ENCODE peak calls at places on chromosomes 13 and 19, in five cellular contexts. One of them, this sample, is unnamed.

GRCh38 chr13:75178436-75178835 is 303.5 kb downstream of the TBC1D4 start:
- DNase-seq in stomach: no peak
- DNase-seq in ovary: no peak
- DNase-seq in suprapubic skin: no peak
- DNase-seq in A549: no peak
- DNase-seq in this sample: no peak

GRCh38 chr19:8517551-8518442 is 3.8 kb upstream of the ZNF414 start:
- DNase-seq in ovary: no peak
- DNase-seq in suprapubic skin: no peak
- DNase-seq in A549: no peak
- DNase-seq in stomach: no peak
- DNase-seq in this sample: peak

GRCh38 chr13:99516153-99516929 is 15.1 kb downstream of the TM9SF2 start:
- DNase-seq in A549: no peak
- DNase-seq in ovary: no peak
- DNase-seq in stomach: no peak
- DNase-seq in suprapubic skin: no peak
- DNase-seq in this sample: no peak

GRCh38 chr13:93388701-93389100 is 162.1 kb downstream of the GPC6 start:
- DNase-seq in stomach: no peak
- DNase-seq in A549: peak
- DNase-seq in ovary: no peak
- DNase-seq in suprapubic skin: no peak
- DNase-seq in this sample: no peak

GRCh38 chr13:46961719-46962118 is 64.9 kb upstream of the HTR2A start:
- DNase-seq in suprapubic skin: no peak
- DNase-seq in ovary: no peak
- DNase-seq in stomach: no peak
- DNase-seq in A549: no peak
- DNase-seq in this sample: no peak

GRCh38 chr19:33795370-33796163 is 1.1 kb upstream of the KCTD15 start:
- DNase-seq in ovary: peak
- DNase-seq in A549: peak
- DNase-seq in stomach: peak
- DNase-seq in suprapubic skin: no peak
- DNase-seq in this sample: peak

GRCh38 chr19:6236310-6237291 is 43.2 kb downstream of the MLLT1 start:
- DNase-seq in ovary: peak
- DNase-seq in A549: no peak
- DNase-seq in stomach: peak
- DNase-seq in suprapubic skin: no peak
- DNase-seq in this sample: no peak

GRCh38 chr19:28130066-28130511 is 1082.9 kb downstream of the UQCRFS1 start:
- DNase-seq in ovary: no peak
- DNase-seq in stomach: no peak
- DNase-seq in A549: no peak
- DNase-seq in suprapubic skin: no peak
- DNase-seq in this sample: no peak

GRCh38 chr13:97274782-97275252 is 52.7 kb downstream of the MBNL2 start:
- DNase-seq in suprapubic skin: no peak
- DNase-seq in ovary: no peak
- DNase-seq in stomach: no peak
- DNase-seq in A549: peak
- DNase-seq in this sample: no peak

GRCh38 chr19:3365447-3366103 is 808 bp upstream of the NFIC start:
- DNase-seq in ovary: peak
- DNase-seq in suprapubic skin: no peak
- DNase-seq in stomach: peak
- DNase-seq in A549: peak
- DNase-seq in this sample: peak

GRCh38 chr13:59946924-59947323 is 216.8 kb downstream of the DIAPH3 start:
- DNase-seq in suprapubic skin: no peak
- DNase-seq in A549: no peak
- DNase-seq in stomach: no peak
- DNase-seq in ovary: no peak
- DNase-seq in this sample: no peak

GRCh38 chr13:32499538-32500210 is 38.9 kb downstream of the N4BP2L2 start:
- DNase-seq in suprapubic skin: no peak
- DNase-seq in stomach: no peak
- DNase-seq in ovary: no peak
- DNase-seq in A549: no peak
- DNase-seq in this sample: no peak

GRCh38 chr13:91946498-91947070 is 548.2 kb downstream of the GPC5 start:
- DNase-seq in stomach: no peak
- DNase-seq in A549: peak
- DNase-seq in suprapubic skin: no peak
- DNase-seq in ovary: no peak
- DNase-seq in this sample: no peak

GRCh38 chr13:48304132-48304876 is 753 bp downstream of the RB1 start:
- DNase-seq in ovary: peak
- DNase-seq in A549: peak
- DNase-seq in stomach: peak
- DNase-seq in suprapubic skin: no peak
- DNase-seq in this sample: no peak

GRCh38 chr13:48302920-48303330 is 626 bp upstream of the RB1 start:
- DNase-seq in A549: no peak
- DNase-seq in suprapubic skin: no peak
- DNase-seq in ovary: no peak
- DNase-seq in stomach: no peak
- DNase-seq in this sample: no peak

GRCh38 chr13:48299591-48299990 is 4.0 kb upstream of the RB1 start:
- DNase-seq in stomach: no peak
- DNase-seq in suprapubic skin: no peak
- DNase-seq in ovary: no peak
- DNase-seq in A549: no peak
- DNase-seq in this sample: no peak

GRCh38 chr13:48303331-48304131 is at the start of gene RB1:
- DNase-seq in A549: peak
- DNase-seq in ovary: peak
- DNase-seq in suprapubic skin: peak
- DNase-seq in stomach: peak
- DNase-seq in this sample: peak
- TF ChIP-seq EP300 in A549: no peak
- TF ChIP-seq EP300 in ovary: peak
- TF ChIP-seq EP300 in suprapubic skin: no peak
- TF ChIP-seq EP300 in stomach: no peak
- TF ChIP-seq EP300 in this sample: peak

DNA sequence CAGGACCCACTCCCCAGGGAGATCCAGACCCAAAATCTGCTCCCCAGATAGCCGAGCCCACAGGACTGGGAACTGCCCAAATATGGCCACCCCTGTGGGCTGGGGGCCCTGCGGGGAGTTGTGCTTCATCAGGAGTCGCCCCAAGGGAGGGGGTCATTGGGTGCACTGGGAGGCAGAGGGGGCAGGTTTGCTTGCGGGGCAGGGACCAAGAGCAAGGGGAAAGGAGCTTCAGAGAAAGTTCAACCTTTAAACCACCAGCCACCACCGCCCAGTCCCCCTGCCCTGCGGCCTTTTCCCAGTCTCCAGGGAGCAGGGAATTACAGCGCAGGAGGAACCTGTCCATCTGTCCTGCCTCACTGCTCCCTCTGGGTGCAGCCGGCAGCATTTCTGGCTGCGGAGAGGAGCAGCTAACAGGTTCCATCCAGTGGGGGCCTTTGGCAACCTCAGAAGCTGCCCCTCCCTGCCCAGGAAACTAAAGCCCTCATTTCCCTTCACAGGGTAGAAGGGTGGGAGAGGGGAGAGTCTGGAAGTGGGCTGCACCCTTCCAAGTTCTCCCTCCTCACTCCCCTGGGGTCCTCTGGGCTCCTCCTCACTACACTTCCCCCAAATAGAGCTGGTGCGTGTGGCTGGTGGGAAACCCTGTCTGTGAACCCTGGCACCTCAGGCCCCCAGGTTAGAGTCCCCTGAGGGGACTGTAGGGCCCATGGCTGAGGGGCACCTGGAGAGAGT is 13.8 kb upstream of the ASF1B start:
- DNase-seq in A549: no peak
- DNase-seq in suprapubic skin: no peak
- DNase-seq in ovary: no peak
- DNase-seq in stomach: no peak
- DNase-seq in this sample: no peak
- H3K4me3 ChIP-seq in A549: no peak
- H3K4me3 ChIP-seq in suprapubic skin: peak
- H3K4me3 ChIP-seq in ovary: no peak
- H3K4me3 ChIP-seq in stomach: peak
- H3K4me3 ChIP-seq in this sample: no peak

GRCh38 chr13:29936961-29937360 is 86.5 kb upstream of the UBL3 start:
- DNase-seq in A549: no peak
- DNase-seq in suprapubic skin: no peak
- DNase-seq in stomach: no peak
- DNase-seq in ovary: no peak
- DNase-seq in this sample: no peak
- H3K27ac ChIP-seq in A549: no peak
- H3K27ac ChIP-seq in suprapubic skin: no peak
- H3K27ac ChIP-seq in stomach: no peak
- H3K27ac ChIP-seq in ovary: no peak
- H3K27ac ChIP-seq in this sample: no peak

DNA sequence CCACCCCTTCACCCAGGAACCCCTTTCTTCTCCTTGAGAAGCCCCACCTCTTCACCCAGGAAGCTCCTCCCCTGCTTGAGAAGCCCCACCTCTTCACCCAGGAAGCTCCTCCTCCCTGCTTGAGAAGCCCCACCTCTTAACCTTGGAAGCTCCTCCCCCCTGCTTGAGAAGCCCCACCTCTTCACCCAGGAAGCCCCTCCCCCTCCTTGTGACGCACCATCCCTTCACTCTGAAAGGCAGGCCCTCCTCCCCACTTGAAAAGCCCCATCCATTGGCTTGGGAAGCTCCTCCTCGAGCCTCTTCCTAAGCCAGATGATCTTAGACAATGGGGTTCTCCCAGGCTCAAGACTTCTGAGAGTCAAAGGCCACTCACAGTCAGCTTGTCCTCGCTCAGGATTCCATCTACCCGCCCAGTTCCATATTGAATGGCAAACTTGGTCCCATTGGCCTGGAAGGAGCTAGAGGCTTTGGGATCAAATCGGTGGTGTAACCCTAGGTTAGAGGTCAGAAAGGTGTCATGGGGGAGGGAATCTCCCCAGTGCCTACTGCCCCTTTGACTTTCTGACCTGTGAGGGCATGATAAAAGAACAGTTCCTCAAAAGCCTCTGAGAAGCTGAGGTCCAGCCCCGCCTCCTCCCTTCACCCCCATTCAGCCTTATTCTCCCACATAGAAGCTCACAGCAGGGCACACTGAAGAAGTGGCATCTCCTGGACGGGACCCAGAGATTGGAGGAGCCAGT is 4.0 kb downstream of the NAPSA start:
- DNase-seq in A549: peak
- DNase-seq in ovary: no peak
- DNase-seq in stomach: no peak
- DNase-seq in suprapubic skin: no peak
- DNase-seq in this sample: no peak
- TF ChIP-seq EP300 in A549: no peak
- TF ChIP-seq EP300 in ovary: no peak
- TF ChIP-seq EP300 in stomach: no peak
- TF ChIP-seq EP300 in suprapubic skin: no peak
- TF ChIP-seq EP300 in this sample: no peak

This sample was measured in tibial nerve.